ENCODE peak calls at places on chromosomes 6 and 20, in five cellular contexts. I is foreskin fibroblast; K is CD4-positive, alpha-beta T cell; C is transverse colon; H is fibroblast of lung. W is an unnamed sample.

GRCh38 chr6:34358389-34358906 is 34.0 kb downstream of the NUDT3 start:
- DNase-seq in K (no peak), C (no peak), I (peak; percentile 88), H (peak; percentile 60), W (peak; percentile 57)

GRCh38 chr6:129162605-129163004 is 279.7 kb downstream of the LAMA2 start:
- DNase-seq in H (no peak), C (no peak), K (no peak), I (no peak), W (peak; percentile 28)

GRCh38 chr6:150091466-150091865 is 22.5 kb upstream of the ULBP3 start:
- DNase-seq in C (no peak), I (peak; percentile 39), H (peak; percentile 38), K (no peak), W (no peak)

GRCh38 chr20:45254867-45255266 is 503 bp upstream of the SLPI start:
- DNase-seq in K (no peak), C (no peak), H (peak; percentile 4), I (peak; percentile 52), W (peak; percentile 77)

GRCh38 chr6:150641398-150642139 is 41.9 kb downstream of the PLEKHG1 start:
- DNase-seq in K (no peak), H (peak; percentile 32), C (no peak), I (peak; percentile 7), W (peak; percentile 29)

GRCh38 chr6:56772737-56773184 is 130.1 kb upstream of the DST start:
- DNase-seq in H (peak; percentile 89), I (peak; percentile 91), K (no peak), C (no peak), W (peak; percentile 81)

GRCh38 chr20:44683263-44684046 is 31.7 kb upstream of the CCN5 start:
- DNase-seq in K (peak; percentile 20), H (no peak), I (peak; percentile 70), C (peak; percentile 56), W (no peak)

GRCh38 chr6:157605484-157605883 is 217.6 kb upstream of the SNX9 start:
- DNase-seq in I (no peak), K (no peak), H (no peak), C (peak; percentile 0), W (no peak)

GRCh38 chr20:44835661-44836221 is 25.4 kb upstream of the RIMS4 start:
- DNase-seq in C (no peak), H (no peak), K (no peak), I (no peak), W (no peak)

GRCh38 chr6:170439366-170440351 is 113.4 kb downstream of the PSMB1 start:
- DNase-seq in H (peak; percentile 17), K (no peak), I (peak; percentile 66), C (no peak), W (no peak)

GRCh38 chr20:21234324-21234723 is 68.8 kb upstream of the XRN2 start:
- DNase-seq in I (no peak), H (no peak), C (no peak), K (no peak), W (no peak)

GRCh38 chr6:157273756-157274088 is 49.6 kb downstream of the TMEM242 start:
- DNase-seq in C (peak; percentile 62), H (peak; percentile 22), I (peak; percentile 41), K (peak; percentile 45), W (no peak)

GRCh38 chr6:17998442-17998841 is 11.0 kb upstream of the KIF13A start:
- DNase-seq in H (no peak), I (peak; percentile 44), C (no peak), K (no peak), W (no peak)

GRCh38 chr6:41502607-41503434 is 43.4 kb upstream of the FOXP4 start:
- DNase-seq in I (no peak), K (no peak), C (no peak), H (peak; percentile 48), W (no peak)

GRCh38 chr6:23176883-23177282 is 607.5 kb downstream of the HDGFL1 start:
- DNase-seq in I (peak; percentile 76), K (no peak), H (no peak), C (no peak), W (no peak)

GRCh38 chr6:8589941-8590676 is 154.8 kb upstream of the SLC35B3 start:
- DNase-seq in K (no peak), C (no peak), I (peak; percentile 43), H (no peak), W (no peak)

GRCh38 chr6:586553-586952 is 70.3 kb downstream of the HUS1B start:
- DNase-seq in C (no peak), I (no peak), H (no peak), K (no peak), W (no peak)

GRCh38 chr6:17877196-17877889 is 110.1 kb downstream of the KIF13A start:
- DNase-seq in H (peak; percentile 87), C (no peak), I (peak; percentile 26), K (no peak), W (peak; percentile 82)

GRCh38 chr6:33430991-33431879 is 11.4 kb downstream of the SYNGAP1 start:
- DNase-seq in K (peak; percentile 82), I (peak; percentile 80), H (peak; percentile 71), C (peak; percentile 68), W (peak; percentile 30)

GRCh38 chr6:96939019-96939805 is 14.7 kb downstream of the KLHL32 start:
- DNase-seq in I (peak; percentile 63), H (peak; percentile 67), C (no peak), K (no peak), W (peak; percentile 62)

GRCh38 chr20:48846516-48847492 is 19.0 kb upstream of the PREX1 start:
- DNase-seq in I (peak; percentile 41), K (no peak), C (peak; percentile 27), H (peak; percentile 25), W (peak; percentile 62)

GRCh38 chr6:109079981-109080380 is 14.7 kb downstream of the SESN1 start:
- DNase-seq in I (no peak), C (no peak), H (no peak), K (no peak), W (peak; percentile 48)

GRCh38 chr6:12114055-12114503 is 102.0 kb downstream of the HIVEP1 start:
- DNase-seq in H (no peak), K (no peak), I (no peak), C (no peak), W (no peak)

GRCh38 chr20:49147269-49147668 is 40.9 kb downstream of the STAU1 start:
- DNase-seq in K (no peak), C (no peak), H (no peak), I (no peak), W (no peak)

GRCh38 chr6:52877168-52877567 is 32.3 kb downstream of the GSTA3 start:
- DNase-seq in H (peak; percentile 97), K (no peak), I (peak; percentile 89), C (no peak), W (peak; percentile 93)

GRCh38 chr6:150967910-150968309 is 102.4 kb downstream of the MTHFD1L start:
- DNase-seq in C (no peak), K (no peak), H (peak; percentile 5), I (no peak), W (no peak)

GRCh38 chr6:1535295-1535694 is 74.4 kb upstream of the FOXC1 start:
- DNase-seq in H (peak; percentile 48), K (no peak), C (no peak), I (peak; percentile 16), W (peak; percentile 43)

GRCh38 chr20:19974621-19975435 is 42.3 kb upstream of the NAA20 start:
- DNase-seq in H (peak; percentile 94), C (peak; percentile 63), I (peak; percentile 96), K (no peak), W (peak; percentile 97)

GRCh38 chr6:157531169-157531985 is 150.4 kb downstream of the ZDHHC14 start:
- DNase-seq in H (no peak), K (no peak), C (peak; percentile 78), I (peak; percentile 30), W (no peak)

GRCh38 chr20:62808211-62808865 is 3.7 kb downstream of the OGFR start:
- DNase-seq in H (no peak), C (peak; percentile 72), K (peak; percentile 66), I (peak; percentile 81), W (peak; percentile 63)

GRCh38 chr6:135922170-135922569 is 70.7 kb downstream of the PDE7B start:
- DNase-seq in H (peak; percentile 98), C (no peak), K (no peak), I (peak; percentile 96), W (peak; percentile 99)

GRCh38 chr6:25747477-25747876 is 7.1 kb upstream of the SLC17A4 start:
- DNase-seq in C (no peak), I (no peak), H (no peak), K (no peak), W (no peak)

GRCh38 chr6:169225887-169226286 is 27.8 kb downstream of the THBS2 start:
- DNase-seq in K (no peak), H (no peak), C (no peak), I (no peak), W (no peak)
- TF ChIP-seq CTCF in K (no peak), H (no peak), C (no peak), I (no peak), W (no peak)

DNA sequence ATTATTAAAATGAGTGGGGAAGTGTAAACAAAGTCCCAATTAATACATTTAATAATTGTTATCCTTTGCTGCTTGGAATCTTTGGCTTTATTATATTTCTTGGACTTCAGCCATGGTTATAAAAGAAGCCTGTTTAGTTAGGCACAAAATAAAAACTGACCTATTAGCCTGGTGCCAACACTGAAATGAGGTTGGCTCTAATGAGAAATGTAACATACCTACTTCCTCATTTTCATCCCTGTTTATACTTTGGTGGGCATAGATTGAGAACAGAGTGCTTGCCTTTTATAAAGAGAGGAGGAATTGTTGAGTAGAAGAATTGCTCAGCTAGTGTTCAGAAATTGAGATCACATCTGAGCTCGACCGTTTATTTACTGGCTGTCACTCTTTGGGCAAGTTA is 471.3 kb downstream of the UTRN start:
- DNase-seq in H (no peak), C (no peak), K (no peak), I (no peak), W (no peak)
- TF ChIP-seq CTCF in H (no peak), C (no peak), K (no peak), I (no peak), W (no peak)

DNA sequence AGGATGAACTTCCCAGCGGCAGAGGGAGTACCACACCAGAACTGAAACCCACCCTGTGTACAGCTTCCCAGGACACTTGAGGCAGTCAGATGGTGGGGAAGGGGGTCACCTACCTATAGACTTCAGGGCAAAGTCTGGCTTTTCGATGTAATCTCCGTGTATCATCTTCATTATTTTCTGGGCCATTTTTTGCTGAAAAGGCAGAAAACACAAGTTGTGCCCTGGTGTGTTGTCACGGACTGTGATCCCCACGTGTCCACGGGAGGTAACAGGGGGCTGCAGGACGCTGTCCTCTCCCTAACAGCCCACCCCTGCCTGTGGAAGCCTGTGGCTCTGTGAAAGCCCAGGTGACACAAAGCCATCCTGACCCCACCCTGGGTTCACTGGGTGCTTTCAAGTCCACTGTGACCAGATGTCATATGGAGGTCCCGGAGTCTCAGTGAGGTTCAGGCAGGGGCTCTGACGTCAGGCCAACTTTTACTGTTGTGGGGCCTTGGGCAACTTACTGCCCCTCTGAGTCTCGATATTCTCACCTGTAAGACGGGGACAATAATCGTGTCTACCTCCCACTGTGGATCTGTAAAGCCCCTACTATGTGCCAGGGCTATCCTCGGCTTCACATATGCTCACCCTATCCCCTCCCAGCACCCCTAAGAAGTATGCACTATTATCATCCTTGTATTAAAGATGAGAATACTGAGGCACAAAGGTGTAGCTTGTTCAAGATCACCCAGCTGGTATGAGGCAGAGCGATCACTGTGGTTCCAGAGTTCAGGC is 14.5 kb downstream of the SUN5 start:
- DNase-seq in C (no peak), H (no peak), I (no peak), K (no peak), W (no peak)
- TF ChIP-seq CTCF in C (no peak), H (no peak), I (no peak), K (no peak), W (no peak)

DNA sequence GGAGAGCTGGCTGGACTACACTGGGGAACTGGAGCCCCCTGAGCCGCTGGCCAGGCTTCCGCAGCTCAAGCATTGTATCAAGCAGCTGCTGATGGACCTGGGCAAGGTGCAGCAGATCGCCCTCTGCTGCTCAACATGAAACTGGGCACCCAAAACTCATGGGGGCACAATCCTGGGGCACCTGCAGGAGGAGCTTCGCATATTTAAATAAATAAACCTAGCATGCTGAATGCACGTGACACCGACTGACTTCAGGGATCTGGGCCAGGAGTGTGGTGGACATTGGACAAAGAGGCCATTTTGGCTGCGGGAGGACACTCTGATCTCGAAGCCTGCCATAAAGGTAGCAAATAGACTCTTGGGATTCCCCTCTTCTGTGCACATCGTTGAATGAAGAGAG is 6.8 kb downstream of the SCAND1 start:
- DNase-seq in K (no peak), C (no peak), H (peak; percentile 17), I (peak; percentile 13), W (peak; percentile 6)
- TF ChIP-seq CTCF in K (peak; percentile 44), C (no peak), H (no peak), I (peak; percentile 34), W (peak; percentile 23)